ENCODE peak calls at places on chromosomes 2 and 18, in five cellular contexts. B is left cardiac atrium, R is activated T-cell treated with anti-CD3 and anti-CD28 coated beads for 1 hour, Q is epithelial cell of esophagus, O is NCI-H1417. J is an unnamed sample.

GRCh38 chr18:39667905-39668304 is 2102.3 kb upstream of the CELF4 start:
- DNase-seq in B (no peak), R (no peak), Q (peak), O (no peak), J (no peak)

GRCh38 chr18:76391746-76392145 is 103.3 kb downstream of the ZNF516 start:
- DNase-seq in B (no peak), R (no peak), Q (no peak), O (no peak), J (no peak)

GRCh38 chr2:113079123-113079522 is 11.4 kb downstream of the IL1F10 start:
- DNase-seq in B (no peak), R (no peak), Q (peak), O (no peak), J (no peak)

GRCh38 chr2:127763776-127764175 is 47.2 kb downstream of the WDR33 start:
- DNase-seq in B (no peak), R (no peak), Q (no peak), O (no peak), J (no peak)

GRCh38 chr2:96485350-96485749 is 19.8 kb downstream of the NEURL3 start:
- DNase-seq in B (no peak), R (no peak), Q (no peak), O (no peak), J (no peak)

GRCh38 chr2:206250041-206250897 is 24.2 kb upstream of the ZDBF2 start:
- DNase-seq in B (no peak), R (no peak), Q (peak), O (no peak), J (no peak)

GRCh38 chr18:9403795-9404564 is 69.4 kb downstream of the TWSG1 start:
- DNase-seq in B (peak), R (no peak), Q (no peak), O (no peak), J (no peak)

GRCh38 chr2:23673830-23674679 is 252.9 kb downstream of the ATAD2B start:
- DNase-seq in B (no peak), R (no peak), Q (no peak), O (no peak), J (peak)

GRCh38 chr2:195899226-195899625 is 169.4 kb downstream of the DNAH7 start:
- DNase-seq in B (no peak), R (no peak), Q (no peak), O (no peak), J (no peak)

GRCh38 chr2:240431663-240432424 is 3.6 kb upstream of the GPC1 start:
- DNase-seq in B (no peak), R (no peak), Q (no peak), O (no peak), J (peak)

GRCh38 chr18:2723207-2723606 is 67.7 kb downstream of the SMCHD1 start:
- DNase-seq in B (no peak), R (no peak), Q (no peak), O (no peak), J (no peak)

GRCh38 chr2:8872821-8873432 is 35.5 kb upstream of the KIDINS220 start:
- DNase-seq in B (no peak), R (no peak), Q (peak), O (peak), J (no peak)

GRCh38 chr2:232490221-232491138 is 2.8 kb upstream of the ECEL1 start:
- DNase-seq in B (no peak), R (no peak), Q (no peak), O (no peak), J (no peak)

GRCh38 chr2:209380278-209380677 is 43.6 kb upstream of the MAP2 start:
- DNase-seq in B (no peak), R (no peak), Q (no peak), O (no peak), J (no peak)

GRCh38 chr2:1591461-1591770 is 152.9 kb downstream of the PXDN start:
- DNase-seq in B (peak), R (no peak), Q (no peak), O (no peak), J (no peak)

GRCh38 chr2:3458396-3459184 is 60.7 kb downstream of the ADI1 start:
- DNase-seq in B (no peak), R (no peak), Q (no peak), O (no peak), J (no peak)

GRCh38 chr2:3130444-3130843 is 247.2 kb downstream of the EIPR1 start:
- DNase-seq in B (no peak), R (no peak), Q (no peak), O (no peak), J (no peak)

GRCh38 chr2:102005989-102006885 is 14.5 kb downstream of the IL1R2 start:
- DNase-seq in B (no peak), R (no peak), Q (peak), O (no peak), J (no peak)

GRCh38 chr2:85838641-85839040 is 50.1 kb downstream of the ST3GAL5 start:
- DNase-seq in B (no peak), R (no peak), Q (no peak), O (no peak), J (no peak)

GRCh38 chr2:78979380-78980238 is 45.9 kb upstream of the REG3G start:
- DNase-seq in B (peak), R (no peak), Q (peak), O (peak), J (no peak)